ENCODE peak calls at places on chromosomes 3 and 15, in five cellular contexts. L, T, R, E and V are unnamed samples.

GRCh38 chr3:119098620-119099222 is 47.2 kb upstream of the TEX55 start:
- DNase-seq in L (no peak), T (no peak), R (peak), E (peak), V (peak)

GRCh38 chr15:99487337-99487730 is 78.5 kb upstream of the MEF2A start:
- DNase-seq in L (no peak), T (no peak), R (no peak), E (no peak), V (no peak)

GRCh38 chr15:58043192-58043903 is 22.2 kb downstream of the ALDH1A2 start:
- DNase-seq in L (no peak), T (no peak), R (no peak), E (peak), V (peak)

GRCh38 chr3:139117136-139117675 is 72.5 kb upstream of the PRR23C start:
- DNase-seq in L (no peak), T (no peak), R (no peak), E (peak), V (no peak)

GRCh38 chr3:142275856-142276255 is 50.5 kb upstream of the GK5 start:
- DNase-seq in L (no peak), T (no peak), R (no peak), E (peak), V (no peak)

GRCh38 chr3:8996681-8997121 is 33.4 kb upstream of the RAD18 start:
- DNase-seq in L (no peak), T (peak), R (no peak), E (peak), V (peak)

GRCh38 chr3:9404680-9405079 is 7.3 kb downstream of the SETD5 start:
- DNase-seq in L (no peak), T (no peak), R (no peak), E (no peak), V (no peak)

GRCh38 chr3:15280853-15281532 is 51.4 kb downstream of the SH3BP5 start:
- DNase-seq in L (no peak), T (no peak), R (no peak), E (no peak), V (no peak)

GRCh38 chr15:46413799-46414198 is 779.0 kb downstream of the SQOR start:
- DNase-seq in L (no peak), T (no peak), R (no peak), E (peak), V (peak)

GRCh38 chr15:51793521-51793920 is 35.9 kb upstream of the TMOD3 start:
- DNase-seq in L (no peak), T (no peak), R (no peak), E (no peak), V (no peak)

GRCh38 chr3:65889707-65890099 is 149.0 kb downstream of the MAGI1 start:
- DNase-seq in L (no peak), T (no peak), R (no peak), E (no peak), V (no peak)

GRCh38 chr3:120052685-120053084 is 41.6 kb downstream of the GSK3B start:
- DNase-seq in L (no peak), T (no peak), R (no peak), E (no peak), V (no peak)

GRCh38 chr3:5442106-5442785 is 254.7 kb downstream of the EDEM1 start:
- DNase-seq in L (no peak), T (no peak), R (no peak), E (no peak), V (no peak)

GRCh38 chr3:134216851-134217250 is 33.8 kb downstream of the RYK start:
- DNase-seq in L (no peak), T (no peak), R (no peak), E (no peak), V (no peak)

GRCh38 chr3:160374472-160374871 is 24.6 kb downstream of the IFT80 start:
- DNase-seq in L (no peak), T (no peak), R (no peak), E (no peak), V (no peak)
- H3K4me2 ChIP-seq in L (no peak), T (no peak), R (no peak), E (no peak), V (no peak)

GRCh38 chr3:42653560-42654330 is at the start of gene ZBTB47:
- DNase-seq in L (no peak), T (peak), R (no peak), E (no peak), V (peak)

GRCh38 chr3:42651248-42652091 is 2.0 kb upstream of the ZBTB47 start:
- DNase-seq in L (no peak), T (peak), R (no peak), E (peak), V (peak)

GRCh38 chr3:42653303-42653559 is 266 bp upstream of the ZBTB47 start:
- DNase-seq in L (no peak), T (no peak), R (no peak), E (no peak), V (no peak)

GRCh38 chr3:42652611-42653302 is 740 bp upstream of the ZBTB47 start:
- DNase-seq in L (no peak), T (peak), R (no peak), E (peak), V (peak)

GRCh38 chr3:42652251-42652610 is 1.3 kb upstream of the ZBTB47 start:
- DNase-seq in L (no peak), T (peak), R (no peak), E (no peak), V (no peak)
- H3K18ac ChIP-seq in L (no peak), T (no peak), R (peak), E (no peak), V (no peak)

DNA sequence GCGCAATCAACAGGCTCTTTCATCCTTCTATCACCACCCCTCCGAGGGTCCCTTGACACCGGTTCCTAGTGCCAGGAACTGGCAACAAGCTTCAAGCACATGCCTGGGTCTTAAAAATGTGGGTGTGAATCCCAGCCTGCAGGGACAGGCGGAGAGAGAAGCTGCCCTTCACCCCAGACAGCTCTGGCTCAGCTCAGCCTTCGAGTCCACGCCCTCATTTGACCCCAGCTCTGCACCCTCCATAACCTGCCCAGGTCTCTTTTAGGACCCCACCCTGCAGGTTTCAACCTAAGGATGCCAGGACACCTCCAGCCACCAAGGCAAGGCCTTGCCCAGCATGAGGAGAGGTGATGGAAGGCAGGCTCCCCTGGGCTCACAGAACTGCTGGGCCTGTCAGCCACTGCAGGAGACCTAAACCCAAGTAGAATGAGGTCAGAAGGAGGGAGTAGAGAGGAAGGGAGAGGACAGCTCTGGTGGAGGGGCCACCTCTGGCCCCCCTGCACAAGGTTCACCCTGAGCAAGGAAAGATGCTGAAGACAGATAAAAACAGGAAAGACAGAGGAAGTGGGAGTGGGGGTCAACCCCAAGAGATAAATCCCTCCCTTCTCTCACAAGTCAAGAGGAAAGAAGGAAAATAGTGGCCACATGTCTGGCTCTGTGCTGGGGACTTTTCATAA is 2.6 kb upstream of the LOXL1 start:
- DNase-seq in L (no peak), T (no peak), R (no peak), E (no peak), V (no peak)
- H3K23ac ChIP-seq in L (no peak), T (no peak), R (no peak), E (peak), V (peak)

GRCh38 chr3:157793745-157794144 is 290.5 kb upstream of the VEPH1 start:
- DNase-seq in L (no peak), T (no peak), R (no peak), E (no peak), V (no peak)

GRCh38 chr3:157789162-157789561 is 285.9 kb upstream of the VEPH1 start:
- DNase-seq in L (no peak), T (no peak), R (no peak), E (no peak), V (no peak)

GRCh38 chr3:157794771-157795170 is 291.6 kb upstream of the VEPH1 start:
- DNase-seq in L (no peak), T (no peak), R (no peak), E (peak), V (no peak)
- H3K4me2 ChIP-seq in L (no peak), T (no peak), R (no peak), E (no peak), V (no peak)